ENCODE peak calls at places on chromosome 12, in four cellular contexts. One of them, this sample, is unnamed.

GRCh38 chr12:115916910-115917668 is 360.4 kb downstream of the MED13L start:
- DNase-seq in Peyer's patch: peak; percentile 87
- DNase-seq in H4: no peak
- DNase-seq in NCI-H2029: peak; percentile 51
- DNase-seq in this sample: peak; percentile 80

GRCh38 chr12:89092297-89092696 is 260.0 kb downstream of the DUSP6 start:
- DNase-seq in Peyer's patch: no peak
- DNase-seq in H4: no peak
- DNase-seq in NCI-H2029: no peak
- DNase-seq in this sample: no peak

GRCh38 chr12:76549131-76549530 is 10.4 kb downstream of the OSBPL8 start:
- DNase-seq in Peyer's patch: no peak
- DNase-seq in H4: no peak
- DNase-seq in NCI-H2029: no peak
- DNase-seq in this sample: no peak

GRCh38 chr12:39000370-39000769 is 95.0 kb upstream of the CPNE8 start:
- DNase-seq in Peyer's patch: no peak
- DNase-seq in H4: no peak
- DNase-seq in NCI-H2029: no peak
- DNase-seq in this sample: no peak

GRCh38 chr12:116319316-116319715 is 41.8 kb upstream of the MED13L start:
- DNase-seq in Peyer's patch: no peak
- DNase-seq in H4: no peak
- DNase-seq in NCI-H2029: no peak
- DNase-seq in this sample: no peak

GRCh38 chr12:4268549-4269181 is 4.9 kb upstream of the CCND2 start:
- DNase-seq in Peyer's patch: no peak
- DNase-seq in H4: no peak
- DNase-seq in NCI-H2029: no peak
- DNase-seq in this sample: peak; percentile 41

GRCh38 chr12:10965511-10965910 is 21.2 kb downstream of the TAS2R50 start:
- DNase-seq in Peyer's patch: no peak
- DNase-seq in H4: no peak
- DNase-seq in NCI-H2029: no peak
- DNase-seq in this sample: no peak

GRCh38 chr12:81089412-81089811 is 11.5 kb downstream of the ACSS3 start:
- DNase-seq in Peyer's patch: no peak
- DNase-seq in H4: no peak
- DNase-seq in NCI-H2029: no peak
- DNase-seq in this sample: no peak

GRCh38 chr12:3820122-3820521 is 53.1 kb downstream of the PARP11 start:
- DNase-seq in Peyer's patch: no peak
- DNase-seq in H4: no peak
- DNase-seq in NCI-H2029: no peak
- DNase-seq in this sample: no peak

GRCh38 chr12:16984484-16984883 is 378.5 kb upstream of the LMO3 start:
- DNase-seq in Peyer's patch: no peak
- DNase-seq in H4: peak; percentile 16
- DNase-seq in NCI-H2029: no peak
- DNase-seq in this sample: no peak

GRCh38 chr12:89439946-89440345 is 84.7 kb downstream of the GALNT4 start:
- DNase-seq in Peyer's patch: no peak
- DNase-seq in H4: no peak
- DNase-seq in NCI-H2029: no peak
- DNase-seq in this sample: no peak

GRCh38 chr12:26027401-26027800 is 68.9 kb downstream of the RASSF8 start:
- DNase-seq in Peyer's patch: no peak
- DNase-seq in H4: no peak
- DNase-seq in NCI-H2029: no peak
- DNase-seq in this sample: no peak

GRCh38 chr12:10304161-10304574 is 3.5 kb upstream of the KLRD1 start:
- DNase-seq in Peyer's patch: no peak
- DNase-seq in H4: peak; percentile 99
- DNase-seq in NCI-H2029: no peak
- DNase-seq in this sample: no peak